ENCODE peak calls at places on chromosomes 16 and 17, in seven cellular contexts. S, Y, I, D, O, K and T are unnamed samples. For H3K27me3, the result is how much of the 10 kb centered on the place peaks cover.

GRCh38 chr16:49330562-49331201 is 42.9 kb upstream of the C16orf78 start:
- DNase-seq in S (no peak), Y (no peak), I (no peak), D (no peak), O (no peak), K (no peak), T (no peak)

GRCh38 chr17:40307691-40308289 is 1.2 kb upstream of the RARA start:
- DNase-seq in S (no peak), Y (peak), I (no peak), D (no peak), O (peak), K (no peak), T (no peak)

GRCh38 chr17:68697850-68698313 is 96.7 kb upstream of the FAM20A start:
- DNase-seq in S (no peak), Y (no peak), I (no peak), D (no peak), O (no peak), K (peak), T (no peak)

GRCh38 chr17:8210761-8211458 is 535 bp upstream of the AURKB start:
- DNase-seq in S (no peak), Y (peak), I (no peak), D (no peak), O (no peak), K (no peak), T (no peak)

GRCh38 chr16:28091706-28092105 is 28.2 kb upstream of the GSG1L start:
- DNase-seq in S (no peak), Y (no peak), I (no peak), D (no peak), O (no peak), K (no peak), T (no peak)

GRCh38 chr17:33324741-33325140 is 31.6 kb upstream of the ASIC2 start:
- DNase-seq in S (no peak), Y (no peak), I (no peak), D (no peak), O (no peak), K (no peak), T (no peak)

GRCh38 chr17:45441536-45442310 is 9.1 kb upstream of the ARHGAP27 start:
- DNase-seq in S (no peak), Y (no peak), I (no peak), D (no peak), O (peak), K (no peak), T (no peak)

GRCh38 chr16:86244936-86245335 is 265.4 kb upstream of the FOXF1 start:
- DNase-seq in S (no peak), Y (peak), I (no peak), D (no peak), O (no peak), K (no peak), T (no peak)

GRCh38 chr17:40415390-40415789 is 2.3 kb downstream of the TOP2A start:
- DNase-seq in S (no peak), Y (no peak), I (peak), D (no peak), O (no peak), K (no peak), T (peak)

GRCh38 chr17:4173771-4174170 is 30.8 kb downstream of the CYB5D2 start:
- DNase-seq in S (no peak), Y (no peak), I (no peak), D (no peak), O (no peak), K (no peak), T (no peak)

DNA sequence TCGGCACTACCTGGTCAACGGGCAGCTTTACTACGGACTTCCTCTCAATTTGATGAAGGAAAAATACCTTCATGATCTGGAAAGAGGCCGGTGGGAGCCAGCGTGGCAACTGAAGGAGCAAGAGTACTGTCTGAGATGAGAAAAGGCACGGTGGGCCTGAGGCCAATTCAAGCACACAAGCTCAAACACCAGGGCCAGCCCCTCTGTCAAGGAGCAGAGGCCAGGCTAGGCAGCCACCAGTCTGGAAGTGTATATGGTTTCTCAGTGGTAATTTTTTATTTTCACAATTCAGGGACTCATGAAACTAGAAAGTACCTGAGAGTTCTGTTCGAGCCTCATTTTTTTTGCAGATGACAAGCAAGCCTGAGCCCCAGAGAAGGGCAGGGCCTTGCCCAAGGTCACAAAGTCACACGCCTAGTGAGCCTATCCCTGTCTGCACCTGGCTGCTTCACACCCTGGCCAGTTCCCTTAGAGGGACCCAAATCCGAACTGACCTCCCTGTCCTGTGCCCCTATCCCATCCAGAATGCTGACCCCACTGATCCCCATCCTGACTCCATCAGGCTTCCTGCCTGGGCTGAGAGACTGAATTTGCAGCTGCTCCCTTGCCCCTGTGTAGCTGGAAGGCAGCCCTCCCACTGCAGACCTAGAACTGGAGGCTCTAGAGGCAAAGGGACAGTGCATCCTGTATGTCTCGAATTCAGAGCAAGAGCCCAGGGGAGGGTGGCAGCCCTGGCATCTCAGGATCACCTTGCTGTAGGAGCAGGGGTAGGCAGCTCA is 4.8 kb upstream of the TBX2 start:
- DNase-seq in S (no peak), Y (no peak), I (no peak), D (no peak), O (no peak), K (no peak), T (no peak)
- H3K27me3 ChIP-seq in S (under half), Y (under half), I (under half), D (half or more), O (under half), K (half or more), T (under half)

DNA sequence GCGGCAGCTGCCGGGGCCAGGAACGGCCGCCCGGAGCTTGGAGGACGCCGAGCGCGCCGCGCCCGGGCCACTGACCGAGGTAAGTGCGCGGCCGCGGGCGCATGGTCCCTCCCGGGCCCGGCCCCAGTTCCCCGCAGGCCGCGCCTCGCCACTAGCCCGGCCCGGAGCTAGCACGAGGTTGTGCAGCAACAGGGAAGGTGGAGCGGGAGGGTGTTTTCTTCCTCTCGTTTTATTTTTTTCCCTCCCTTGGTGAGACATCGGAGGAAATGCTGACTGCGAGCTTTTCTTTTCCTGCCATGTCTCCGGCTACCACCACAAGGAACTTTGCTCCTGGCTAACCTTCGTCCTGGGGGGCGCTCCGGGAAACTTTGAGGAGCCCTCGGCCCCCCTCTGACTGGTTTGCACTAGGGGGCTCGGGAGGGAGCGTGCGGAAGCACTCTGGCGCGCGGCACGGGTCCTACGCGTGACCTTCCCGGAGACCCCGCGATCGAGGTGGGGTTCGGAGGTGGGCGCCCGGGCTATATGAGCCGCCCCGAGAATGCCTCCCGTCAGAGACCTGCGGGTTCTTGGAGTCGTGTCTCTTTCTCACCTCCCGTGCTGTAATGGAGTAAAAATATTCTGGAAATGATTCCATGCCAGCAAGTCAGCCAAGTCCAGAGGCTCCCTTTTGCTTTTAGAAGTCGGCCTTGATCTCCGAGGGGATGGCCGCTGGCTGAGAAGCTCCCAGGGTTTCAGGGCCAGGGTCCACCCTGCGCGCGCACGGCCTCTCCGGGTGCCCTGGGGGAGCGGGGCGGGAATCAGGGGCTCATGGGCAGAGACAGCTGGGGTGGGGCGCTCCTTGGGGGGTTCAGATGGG is 906 bp downstream of the KCNJ12 start:
- DNase-seq in S (no peak), Y (no peak), I (no peak), D (peak), O (no peak), K (no peak), T (no peak)
- H3K27ac ChIP-seq in S (peak), Y (no peak), I (no peak), D (no peak), O (no peak), K (peak), T (no peak)

GRCh38 chr17:73492125-73492801 is 152.0 kb downstream of the SDK2 start:
- DNase-seq in S (no peak), Y (no peak), I (no peak), D (no peak), O (no peak), K (no peak), T (no peak)
- H3K27me3 ChIP-seq in S (under half), Y (under half), I (under half), D (under half), O (under half), K (under half), T (under half)

GRCh38 chr17:795721-796120 is 13.6 kb downstream of the MRM3 start:
- DNase-seq in S (no peak), Y (no peak), I (no peak), D (no peak), O (no peak), K (no peak), T (no peak)
- H3K27ac ChIP-seq in S (peak), Y (no peak), I (peak), D (no peak), O (no peak), K (peak), T (no peak)

GRCh38 chr16:77434022-77434364 is 841 bp downstream of the ADAMTS18 start:
- DNase-seq in S (no peak), Y (no peak), I (no peak), D (no peak), O (no peak), K (no peak), T (no peak)

GRCh38 chr16:77434365-77435239 is at the start of gene ADAMTS18:
- DNase-seq in S (no peak), Y (no peak), I (no peak), D (peak), O (no peak), K (no peak), T (no peak)

GRCh38 chr16:77432264-77432663 is 2.6 kb downstream of the ADAMTS18 start:
- DNase-seq in S (no peak), Y (no peak), I (no peak), D (no peak), O (no peak), K (no peak), T (no peak)

GRCh38 chr16:77431131-77431670 is 3.6 kb downstream of the ADAMTS18 start:
- DNase-seq in S (no peak), Y (no peak), I (no peak), D (no peak), O (no peak), K (no peak), T (no peak)

GRCh38 chr16:77433146-77433545 is 1.7 kb downstream of the ADAMTS18 start:
- DNase-seq in S (no peak), Y (no peak), I (no peak), D (no peak), O (no peak), K (no peak), T (no peak)
- H3K27me3 ChIP-seq in S (under half), Y (under half), I (under half), D (under half), O (under half), K (half or more), T (under half)

DNA sequence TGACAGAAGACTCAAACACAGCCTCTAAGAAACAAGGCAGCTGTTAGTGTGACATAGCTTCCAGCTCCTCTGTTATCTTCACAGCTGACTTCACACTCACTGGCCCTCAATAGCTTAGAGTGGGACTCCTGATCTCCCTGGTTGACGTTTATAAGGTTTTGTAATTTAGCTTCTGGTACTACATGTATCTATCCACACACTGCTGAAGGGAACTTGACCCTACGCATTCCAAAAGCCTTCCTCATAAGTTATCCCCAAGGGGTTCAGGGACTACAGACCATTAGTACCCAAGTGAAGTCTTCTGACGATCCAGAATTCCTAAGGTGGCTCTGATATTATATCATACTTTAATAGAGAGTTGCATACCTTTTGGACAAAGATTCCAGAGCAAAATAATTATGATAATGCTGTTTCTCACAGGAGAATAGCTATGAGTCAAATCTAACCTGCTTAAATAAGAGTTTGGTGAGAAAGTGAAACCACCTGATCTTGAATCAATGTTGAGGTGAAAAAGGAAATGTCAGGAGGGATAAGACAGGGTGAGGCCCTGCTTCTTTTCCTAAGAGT is 14.5 kb downstream of the ACACA start:
- DNase-seq in S (no peak), Y (no peak), I (peak), D (no peak), O (no peak), K (no peak), T (no peak)
- H3K27ac ChIP-seq in S (peak), Y (no peak), I (peak), D (no peak), O (no peak), K (no peak), T (no peak)

GRCh38 chr16:55478827-55479559 is at the start of gene MMP2:
- DNase-seq in S (peak), Y (peak), I (no peak), D (peak), O (peak), K (peak), T (no peak)

GRCh38 chr16:55479560-55480197 is 681 bp downstream of the MMP2 start:
- DNase-seq in S (no peak), Y (no peak), I (no peak), D (no peak), O (no peak), K (no peak), T (no peak)

GRCh38 chr16:55476625-55477533 is 2.1 kb upstream of the MMP2 start:
- DNase-seq in S (no peak), Y (no peak), I (no peak), D (no peak), O (peak), K (no peak), T (no peak)

GRCh38 chr16:55482056-55482455 is 3.1 kb downstream of the MMP2 start:
- DNase-seq in S (no peak), Y (no peak), I (no peak), D (no peak), O (no peak), K (no peak), T (no peak)

GRCh38 chr16:55480228-55480655 is 1.2 kb downstream of the MMP2 start:
- DNase-seq in S (peak), Y (peak), I (peak), D (peak), O (peak), K (peak), T (no peak)
- H3K27me3 ChIP-seq in S (under half), Y (under half), I (under half), D (under half), O (under half), K (under half), T (under half)

GRCh38 chr16:15575293-15576049 is 67.5 kb downstream of the MARF1 start:
- DNase-seq in S (no peak), Y (no peak), I (no peak), D (no peak), O (no peak), K (no peak), T (no peak)

GRCh38 chr16:15578824-15579223 is 64.1 kb downstream of the MARF1 start:
- DNase-seq in S (no peak), Y (no peak), I (no peak), D (no peak), O (no peak), K (no peak), T (no peak)

GRCh38 chr16:15574614-15574948 is 68.4 kb downstream of the MARF1 start:
- DNase-seq in S (no peak), Y (no peak), I (no peak), D (no peak), O (no peak), K (no peak), T (no peak)

GRCh38 chr16:15573274-15573895 is 69.6 kb downstream of the MARF1 start:
- DNase-seq in S (no peak), Y (no peak), I (no peak), D (no peak), O (no peak), K (no peak), T (no peak)

GRCh38 chr16:15576960-15577958 is 65.7 kb downstream of the MARF1 start:
- DNase-seq in S (no peak), Y (peak), I (no peak), D (no peak), O (no peak), K (peak), T (no peak)
- H3K27ac ChIP-seq in S (no peak), Y (peak), I (no peak), D (no peak), O (no peak), K (peak), T (no peak)